ENCODE peak calls at places on chromosomes 3 and 15, in four cellular contexts. P is activated T-cell treated with anti-CD3 and anti-CD28 coated beads, Interleukin-2, amount 50 U/mL, for 48 hours; J is occipital lobe; B is Calu3. N is an unnamed sample.

GRCh38 chr3:195558602-195559001 is 15.5 kb upstream of the PPP1R2 start:
- DNase-seq in P (no peak), J (no peak), B (peak), N (no peak)

GRCh38 chr3:194285024-194285858 is 65.9 kb downstream of the CPN2 start:
- DNase-seq in P (no peak), J (no peak), B (no peak), N (no peak)

GRCh38 chr3:164608554-164609276 is 469.6 kb downstream of the SI start:
- DNase-seq in P (no peak), J (no peak), B (no peak), N (no peak)

GRCh38 chr3:11197471-11197870 is 43.2 kb downstream of the HRH1 start:
- DNase-seq in P (no peak), J (no peak), B (no peak), N (no peak)

GRCh38 chr15:46260937-46261336 is 626.1 kb downstream of the SQOR start:
- DNase-seq in P (no peak), J (no peak), B (peak), N (no peak)

GRCh38 chr15:70486451-70487379 is 276.6 kb downstream of the UACA start:
- DNase-seq in P (peak), J (no peak), B (no peak), N (peak)

GRCh38 chr3:10703875-10704274 is 112.2 kb upstream of the SLC6A11 start:
- DNase-seq in P (no peak), J (no peak), B (peak), N (no peak)

GRCh38 chr15:52569244-52569585 is 385 bp upstream of the ARPP19 start:
- DNase-seq in P (no peak), J (no peak), B (no peak), N (no peak)

GRCh38 chr15:43912991-43913927 is 86.5 kb downstream of the WDR76 start:
- DNase-seq in P (no peak), J (no peak), B (peak), N (no peak)

GRCh38 chr3:23629181-23629893 is 176.4 kb upstream of the UBE2E1 start:
- DNase-seq in P (no peak), J (no peak), B (no peak), N (no peak)

GRCh38 chr3:187746479-187747335 is 1.4 kb upstream of the BCL6 start:
- DNase-seq in P (peak), J (peak), B (no peak), N (no peak)

GRCh38 chr3:169812844-169813677 is at the start of the genes LRRC34 and LRRIQ4:
- DNase-seq in P (peak), J (peak), B (no peak), N (peak)

GRCh38 chr15:90358124-90359033 is 6.3 kb downstream of the ZNF774 start:
- DNase-seq in P (no peak), J (no peak), B (no peak), N (no peak)

GRCh38 chr3:50604628-50605588 is 6.7 kb downstream of the CISH start:
- DNase-seq in P (peak), J (no peak), B (no peak), N (peak)

GRCh38 chr3:59273976-59274375 is 224.2 kb upstream of the CFAP20DC start:
- DNase-seq in P (no peak), J (no peak), B (no peak), N (no peak)

GRCh38 chr3:146542179-146542578 is 2.2 kb downstream of the PLSCR1 start:
- DNase-seq in P (no peak), J (no peak), B (peak), N (peak)

GRCh38 chr3:18989237-18989812 is 159.0 kb upstream of the KCNH8 start:
- DNase-seq in P (no peak), J (no peak), B (no peak), N (no peak)

N was measured in stimulated activated CD8-positive, alpha-beta memory T cell treated with anti-CD3 and anti-CD28 coated beads, Interleukin-4, amount 100 ng/mL, for 48 hours.